ENCODE peak calls at places on chromosomes 11 and 22, in ten cellular contexts. B is CD8-positive, alpha-beta T cell; Y is transverse colon; Z is psoas muscle; D is left ventricle myocardium inferior; H is neural progenitor cell; P is heart left ventricle; S is right lobe of liver; W is fibroblast of lung; C is uterus. T is an unnamed sample.
A peak's percentile ranks its signal among the peaks of the same experiment; 100 is the strongest.

GRCh38 chr11:1652778-1653540 is 23.4 kb downstream of the KRTAP5-5 start:
- DNase-seq in Y (peak; percentile 77), P (peak; percentile 75), W (peak; percentile 22), B (peak; percentile 73), Z (peak; percentile 87), H (peak; percentile 85), D (peak; percentile 72), C (peak; percentile 63), S (peak; percentile 85), T (peak; percentile 48)

GRCh38 chr11:80524330-80524729 is 1083.5 kb upstream of the TENM4 start:
- DNase-seq in S (no peak), B (no peak), Z (no peak), Y (no peak), W (no peak), C (no peak), P (no peak), D (no peak), H (no peak), T (no peak)

GRCh38 chr11:32137263-32137662 is 46.4 kb downstream of the RCN1 start:
- DNase-seq in C (no peak), Z (no peak), B (no peak), P (no peak), H (no peak), Y (no peak), S (no peak), W (peak; percentile 98), D (no peak), T (no peak)

GRCh38 chr11:120546312-120547205 is 35.0 kb downstream of the GRIK4 start:
- DNase-seq in W (peak; percentile 98), S (no peak), Z (peak; percentile 69), C (peak; percentile 56), H (peak; percentile 51), Y (peak; percentile 24), P (no peak), D (no peak), B (no peak), T (no peak)

GRCh38 chr11:78893996-78894395 is 319.3 kb upstream of the NARS2 start:
- DNase-seq in S (no peak), H (no peak), W (no peak), D (no peak), P (no peak), C (no peak), Y (no peak), B (no peak), Z (no peak), T (no peak)

GRCh38 chr11:44016129-44016528 is 31.7 kb upstream of the ACCSL start:
- DNase-seq in S (no peak), W (peak; percentile 72), Z (peak; percentile 78), B (no peak), D (peak; percentile 71), Y (no peak), P (peak; percentile 72), H (no peak), C (peak; percentile 80), T (no peak)

GRCh38 chr11:5618807-5619206 is 6.0 kb upstream of the TRIM34 start:
- DNase-seq in C (no peak), S (no peak), D (no peak), Y (no peak), H (no peak), W (peak; percentile 86), Z (no peak), P (no peak), B (no peak), T (no peak)

GRCh38 chr22:30694638-30695350 is at the start of gene OSBP2:
- DNase-seq in C (peak; percentile 23), P (peak; percentile 34), D (peak; percentile 27), Y (peak; percentile 56), B (peak; percentile 24), Z (peak; percentile 64), H (peak; percentile 78), W (no peak), S (peak; percentile 66), T (peak; percentile 23)

GRCh38 chr11:18492888-18493287 is 33.9 kb downstream of the TSG101 start:
- DNase-seq in C (no peak), W (peak; percentile 2), Z (no peak), Y (no peak), S (no peak), H (no peak), B (no peak), P (no peak), D (no peak), T (no peak)

GRCh38 chr11:69576069-69576782 is 64.7 kb upstream of the CCND1 start:
- DNase-seq in P (no peak), D (no peak), C (no peak), S (peak; percentile 44), H (no peak), W (no peak), Z (no peak), Y (no peak), B (no peak), T (no peak)

GRCh38 chr11:69574383-69575255 is 66.3 kb upstream of the CCND1 start:
- DNase-seq in D (no peak), S (peak; percentile 24), B (no peak), Z (no peak), Y (no peak), P (no peak), H (no peak), W (no peak), C (no peak), T (no peak)

GRCh38 chr11:69573751-69574382 is 67.1 kb upstream of the CCND1 start:
- DNase-seq in C (no peak), Y (no peak), P (no peak), H (no peak), D (no peak), W (no peak), S (no peak), B (no peak), Z (no peak), T (no peak)

GRCh38 chr11:69572861-69573260 is 68.1 kb upstream of the CCND1 start:
- DNase-seq in D (no peak), B (no peak), S (peak; percentile 24), W (no peak), Y (no peak), Z (no peak), C (no peak), H (no peak), P (no peak), T (no peak)

DNA sequence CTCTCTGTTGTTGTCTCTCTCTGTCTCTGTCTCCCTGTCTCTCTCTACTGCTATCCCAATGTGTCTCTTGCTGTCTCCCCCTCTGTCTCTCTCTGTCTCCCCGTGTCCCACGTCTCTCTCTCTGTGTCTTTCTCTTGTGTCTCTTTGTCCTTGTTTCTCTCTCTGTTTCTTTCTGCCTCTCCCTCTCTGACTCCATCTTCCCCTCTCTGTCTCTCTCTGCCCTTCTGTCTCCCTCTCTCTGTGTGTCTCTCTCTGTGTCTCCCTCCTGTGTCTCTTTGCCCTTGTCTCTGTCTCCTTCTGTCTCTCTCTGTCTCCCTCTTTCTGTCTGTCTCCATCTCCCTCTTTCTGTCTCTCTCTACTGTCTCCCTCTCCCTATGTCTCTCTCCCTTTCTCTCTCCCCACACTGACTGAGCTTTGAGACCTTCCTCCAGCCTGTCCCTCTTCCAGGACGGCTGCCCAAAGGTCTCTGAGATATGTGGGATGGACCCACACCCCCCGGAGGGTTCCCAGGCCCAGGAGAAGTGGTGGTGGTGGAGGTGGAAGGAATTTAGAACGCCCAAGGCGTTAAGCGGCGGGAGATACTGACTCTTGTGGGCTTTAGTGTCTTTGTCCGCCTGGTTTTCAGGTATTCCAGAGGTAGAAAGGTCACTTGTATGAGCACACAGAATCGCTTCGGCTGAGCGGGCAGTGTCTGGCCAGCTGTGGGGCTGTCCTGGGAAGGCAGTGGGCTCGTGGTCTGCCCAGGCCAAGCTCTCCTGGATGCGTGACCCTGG is 65.5 kb upstream of the CCND1 start:
- DNase-seq in P (no peak), Z (no peak), C (no peak), D (no peak), Y (no peak), S (no peak), W (no peak), B (no peak), H (no peak), T (no peak)
- TF ChIP-seq CTCF in P (no peak), Z (no peak), C (no peak), D (no peak), Y (no peak), S (no peak), W (no peak), B (no peak), H (no peak), T (no peak)

DNA sequence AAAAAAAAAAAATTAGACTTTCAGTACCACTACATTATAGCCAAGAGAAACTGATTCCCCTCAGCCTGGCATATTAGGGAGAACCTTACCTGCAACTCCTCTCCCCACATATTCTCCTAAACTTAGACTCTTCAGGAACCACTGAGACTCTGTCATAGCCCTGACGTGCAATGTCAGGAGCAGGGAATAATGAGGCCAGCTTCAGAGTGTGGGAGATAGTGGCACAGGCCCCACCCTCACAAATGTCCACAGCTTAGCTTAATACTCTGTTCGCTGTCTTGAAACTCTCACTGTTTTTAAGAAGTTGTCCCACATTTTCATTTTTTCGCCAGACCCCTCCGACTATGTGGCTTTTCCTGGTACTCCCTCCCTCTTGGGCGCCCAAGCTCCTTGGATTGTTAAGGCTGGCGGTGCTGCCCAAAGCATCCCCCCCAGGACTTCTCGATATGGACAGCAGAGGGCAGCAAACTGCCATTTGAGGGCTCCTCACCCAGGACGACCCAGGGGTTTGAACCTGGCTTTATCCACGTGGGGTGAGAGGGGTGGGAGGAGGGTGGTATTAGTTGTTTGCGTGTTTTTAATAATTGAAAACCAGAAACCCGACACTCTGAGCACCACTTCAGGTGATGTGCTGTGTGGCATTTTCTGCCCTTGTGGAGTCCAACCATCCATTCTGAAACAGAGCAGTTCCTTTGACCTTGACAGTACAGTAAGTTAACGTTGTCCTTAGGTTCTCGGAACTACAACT is 45.2 kb upstream of the RASSF10 start:
- DNase-seq in Y (peak; percentile 72), C (peak; percentile 43), B (peak; percentile 48), P (peak; percentile 57), S (peak; percentile 63), H (peak; percentile 86), D (peak; percentile 52), Z (peak; percentile 70), W (peak; percentile 37), T (peak; percentile 9)
- H3K36me3 ChIP-seq in Y (no peaks in the 10 kb centered on the region), C (no peaks in the 10 kb centered on the region), B (no peaks in the 10 kb centered on the region), P (no peaks in the 10 kb centered on the region), S (no peaks in the 10 kb centered on the region), H (no peaks in the 10 kb centered on the region), D (no peaks in the 10 kb centered on the region), Z (no peaks in the 10 kb centered on the region), W (no peaks in the 10 kb centered on the region), T (no peaks in the 10 kb centered on the region)

GRCh38 chr11:88543902-88544655 is 206.5 kb upstream of the CTSC start:
- DNase-seq in Z (peak; percentile 80), W (peak; percentile 81), S (peak; percentile 70), B (peak; percentile 64), Y (peak; percentile 84), P (peak; percentile 70), C (peak; percentile 79), H (peak; percentile 87), D (peak; percentile 67), T (peak; percentile 45)
- H3K4me3 ChIP-seq in Z (no peak overlapping the region), W (no peak overlapping the region), S (no peak overlapping the region), B (no peak overlapping the region), Y (no peak overlapping the region), P (no peak overlapping the region), C (no peak overlapping the region), H (no peak overlapping the region), D (no peak overlapping the region), T (no peak overlapping the region)

DNA sequence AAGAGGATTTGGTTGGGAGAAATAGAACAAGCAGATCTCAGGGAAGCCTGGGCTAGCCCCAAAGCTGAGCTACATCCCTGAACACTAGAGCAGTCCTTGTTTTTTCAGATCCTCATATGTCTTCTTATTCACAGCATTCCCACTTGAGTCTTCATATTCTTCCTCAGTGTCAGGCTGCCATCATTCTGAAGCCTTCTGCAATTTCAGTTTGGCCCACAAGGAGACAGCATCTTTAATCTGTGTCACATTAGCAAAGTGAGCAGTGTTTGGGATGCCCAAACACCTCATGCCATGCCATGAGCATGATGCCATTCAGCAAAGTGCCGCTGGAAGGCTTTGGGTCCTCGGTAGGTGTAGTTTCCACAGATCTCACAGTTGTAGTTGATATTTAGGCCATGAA is 56.6 kb downstream of the SCN3B start:
- DNase-seq in P (no peak), Y (no peak), W (no peak), S (no peak), D (no peak), B (no peak), H (no peak), Z (no peak), C (no peak), T (no peak)
- TF ChIP-seq CTCF in P (peak; percentile 3), Y (no peak), W (no peak), S (no peak), D (no peak), B (no peak), H (peak; percentile 17), Z (no peak), C (no peak), T (no peak)